ENCODE peak calls at places on chromosomes 11 and 22, in seven cellular contexts. N is glomerular endothelial cell; V is activated T-cell treated with anti-CD3 and anti-CD28 coated beads, Interleukin-2, amount 50 U/mL, for 72 hours; U is C1 segment of cervical spinal cord; W is endothelial cell of umbilical vein; O is posterior vena cava; B is non-pigmented ciliary epithelial cell. Q is an unnamed sample.

GRCh38 chr11:65906602-65907001 is 6.4 kb upstream of the FOSL1 start:
- DNase-seq in N (no peak), V (no peak), U (no peak), W (no peak), O (no peak), B (no peak), Q (no peak)

GRCh38 chr11:42593426-42593825 is 718.4 kb upstream of the API5 start:
- DNase-seq in N (no peak), V (no peak), U (no peak), W (no peak), O (no peak), B (no peak), Q (no peak)

GRCh38 chr11:27088353-27088752 is 47.7 kb downstream of the BBOX1 start:
- DNase-seq in N (no peak), V (no peak), U (no peak), W (no peak), O (no peak), B (no peak), Q (no peak)

GRCh38 chr22:44249376-44250147 is 63.2 kb downstream of the SHISAL1 start:
- DNase-seq in N (no peak), V (no peak), U (no peak), W (no peak), O (no peak), B (no peak), Q (no peak)

GRCh38 chr11:1884123-1884415 is 7.6 kb downstream of the PRR33 start:
- DNase-seq in N (no peak), V (no peak), U (no peak), W (no peak), O (no peak), B (no peak), Q (no peak)

GRCh38 chr11:60840711-60841430 is 1.0 kb upstream of the CCDC86 start:
- DNase-seq in N (no peak), V (no peak), U (no peak), W (peak), O (no peak), B (peak), Q (peak)

GRCh38 chr22:49972163-49973017 is 11.8 kb downstream of the PIM3 start:
- DNase-seq in N (no peak), V (no peak), U (no peak), W (no peak), O (peak), B (no peak), Q (no peak)

GRCh38 chr11:96067160-96067559 is 143.3 kb upstream of the MTMR2 start:
- DNase-seq in N (no peak), V (no peak), U (no peak), W (no peak), O (no peak), B (no peak), Q (no peak)

GRCh38 chr11:44709281-44709562 is 17.5 kb upstream of the TSPAN18 start:
- DNase-seq in N (no peak), V (no peak), U (no peak), W (no peak), O (no peak), B (no peak), Q (no peak)

GRCh38 chr22:29704528-29705285 is 15.1 kb upstream of the CABP7 start:
- DNase-seq in N (no peak), V (no peak), U (peak), W (no peak), O (no peak), B (no peak), Q (no peak)

GRCh38 chr11:92380882-92381281 is 156.3 kb downstream of the FAT3 start:
- DNase-seq in N (no peak), V (no peak), U (no peak), W (peak), O (no peak), B (peak), Q (no peak)

GRCh38 chr11:119340335-119341221 is at the start of gene C1QTNF5:
- DNase-seq in N (no peak), V (no peak), U (peak), W (peak), O (peak), B (no peak), Q (peak)

GRCh38 chr11:46490576-46491100 is 99.1 kb upstream of the CHRM4 start:
- DNase-seq in N (no peak), V (no peak), U (no peak), W (peak), O (no peak), B (peak), Q (no peak)

GRCh38 chr22:48751539-48752437 is 1075.9 kb downstream of the BRD1 start:
- DNase-seq in N (no peak), V (no peak), U (no peak), W (no peak), O (peak), B (no peak), Q (no peak)